ENCODE peak calls at places on chromosomes 2 and 18, in seven cellular contexts. O is adrenal gland, M is GM23338, R is sigmoid colon, P is testis, S is mesendoderm, Z is right cardiac atrium. A is an unnamed sample.

GRCh38 chr2:96321230-96322103 is 3.6 kb upstream of the ITPRIPL1 start:
- DNase-seq in M (peak; percentile 86), S (peak; percentile 54), R (no peak), O (no peak), P (peak; percentile 43), Z (peak; percentile 40), A (peak; percentile 80)

GRCh38 chr18:75478996-75479870 is 51.7 kb upstream of the SMIM21 start:
- DNase-seq in P (no peak), O (no peak), S (peak; percentile 48), M (peak; percentile 63), Z (no peak), R (no peak), A (no peak)

GRCh38 chr2:12816379-12817306 is 99.9 kb downstream of the TRIB2 start:
- DNase-seq in O (peak; percentile 26), M (no peak), Z (no peak), S (no peak), P (no peak), R (no peak), A (no peak)

GRCh38 chr18:23495723-23496440 is 7.4 kb upstream of the RMC1 start:
- DNase-seq in R (no peak), S (no peak), Z (peak; percentile 22), P (no peak), O (no peak), M (no peak), A (no peak)

GRCh38 chr2:218086493-218086892 is 17.4 kb downstream of the RUFY4 start:
- DNase-seq in Z (no peak), P (no peak), R (no peak), M (no peak), S (no peak), O (no peak), A (no peak)

GRCh38 chr2:161522796-161523195 is 101.4 kb upstream of the SLC4A10 start:
- DNase-seq in O (no peak), R (no peak), Z (no peak), M (no peak), S (no peak), P (no peak), A (no peak)

GRCh38 chr2:104702451-104702850 is 151.5 kb upstream of the POU3F3 start:
- DNase-seq in S (peak; percentile 41), Z (no peak), O (no peak), R (no peak), M (peak; percentile 30), P (no peak), A (no peak)

GRCh38 chr18:12990128-12990485 is 1.1 kb upstream of the CEP192 start:
- DNase-seq in P (no peak), Z (no peak), S (no peak), R (no peak), O (no peak), M (no peak), A (no peak)

GRCh38 chr2:148645925-148646559 is 1.5 kb downstream of the EPC2 start:
- DNase-seq in R (peak; percentile 66), S (peak; percentile 65), O (peak; percentile 74), Z (no peak), M (peak; percentile 63), P (peak; percentile 69), A (no peak)

GRCh38 chr2:204251118-204251757 is 294.0 kb upstream of the PARD3B start:
- DNase-seq in O (no peak), S (no peak), Z (no peak), P (no peak), R (no peak), M (no peak), A (no peak)

GRCh38 chr2:203534486-203535077 is 519 bp downstream of the RAPH1 start:
- DNase-seq in M (no peak), P (peak; percentile 38), S (no peak), O (peak; percentile 30), R (peak; percentile 72), Z (peak; percentile 54), A (no peak)

GRCh38 chr2:422676-423435 is 135.0 kb upstream of the ALKAL2 start:
- DNase-seq in S (no peak), P (no peak), O (no peak), Z (no peak), R (no peak), M (no peak), A (no peak)

GRCh38 chr2:240294514-240294913 is 140.9 kb upstream of the GPC1 start:
- DNase-seq in M (no peak), S (no peak), P (no peak), Z (no peak), R (no peak), O (no peak), A (no peak)

GRCh38 chr2:240297553-240298315 is 137.7 kb upstream of the GPC1 start:
- DNase-seq in S (no peak), R (no peak), O (no peak), M (no peak), P (no peak), Z (no peak), A (no peak)

GRCh38 chr2:240296611-240297552 is 138.6 kb upstream of the GPC1 start:
- DNase-seq in R (no peak), S (no peak), P (no peak), Z (peak; percentile 64), M (no peak), O (no peak), A (no peak)

GRCh38 chr2:240295256-240296103 is 140.0 kb upstream of the GPC1 start:
- DNase-seq in R (no peak), M (no peak), Z (no peak), S (no peak), P (no peak), O (no peak), A (no peak)

DNA sequence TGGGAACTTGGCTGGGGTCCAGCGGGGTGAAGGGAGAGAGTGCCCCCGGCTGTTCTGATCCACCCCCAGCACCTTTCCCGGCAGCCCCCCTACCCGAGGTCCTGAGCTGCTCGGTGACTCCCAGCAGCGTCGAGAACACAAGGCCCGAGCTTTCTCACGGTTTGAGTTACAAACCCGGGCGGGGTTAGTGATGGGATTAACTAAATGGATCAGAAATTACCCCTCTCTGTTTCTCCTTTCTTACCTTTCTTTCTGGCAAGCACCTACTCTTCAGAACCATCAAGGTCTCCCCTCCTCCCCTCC is 139.4 kb upstream of the GPC1 start:
- DNase-seq in R (no peak), M (no peak), P (no peak), S (no peak), O (no peak), Z (no peak), A (no peak)
- H3K4me1 ChIP-seq in R (no peaks in the 10 kb centered on the region), M (peaks cover 9% of the 10 kb centered on the region), P (no peaks in the 10 kb centered on the region), S (no peaks in the 10 kb centered on the region), O (no peaks in the 10 kb centered on the region), Z (peaks cover 3% of the 10 kb centered on the region), A (no peaks in the 10 kb centered on the region)

GRCh38 chr2:190649035-190649797 is at the start of gene NAB1:
- DNase-seq in S (peak; percentile 68), M (peak; percentile 72), P (peak; percentile 59), Z (peak; percentile 71), R (peak; percentile 82), O (peak; percentile 60), A (peak; percentile 92)

GRCh38 chr2:190649798-190650390 is 1.0 kb downstream of the NAB1 start:
- DNase-seq in P (peak; percentile 35), O (peak; percentile 16), M (peak; percentile 21), R (no peak), Z (peak; percentile 15), S (peak; percentile 62), A (no peak)

GRCh38 chr2:190653931-190654330 is 5.0 kb downstream of the NAB1 start:
- DNase-seq in P (no peak), M (no peak), O (no peak), R (no peak), S (no peak), Z (no peak), A (no peak)

GRCh38 chr2:190653231-190653630 is 4.3 kb downstream of the NAB1 start:
- DNase-seq in S (no peak), R (no peak), P (no peak), M (no peak), Z (no peak), O (no peak), A (no peak)

DNA sequence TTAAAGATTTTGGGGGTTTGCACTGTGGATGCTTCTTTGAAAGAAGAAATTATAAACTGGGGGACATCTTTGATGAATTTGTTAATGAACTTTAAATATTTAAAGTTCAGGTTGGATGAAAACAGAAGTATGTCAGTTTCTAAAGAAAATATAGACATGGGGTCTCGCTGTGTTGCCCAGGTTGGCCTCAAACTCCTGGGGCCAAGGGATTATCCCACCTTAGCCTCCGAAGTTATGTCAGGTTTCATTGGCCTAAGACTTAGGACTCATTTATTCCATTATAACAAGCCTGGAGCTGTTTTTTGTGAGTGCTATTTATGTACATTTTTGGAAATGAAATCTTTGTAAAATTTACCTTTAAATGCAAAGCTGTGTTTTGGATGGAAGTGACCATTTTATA is 2.5 kb downstream of the NAB1 start:
- DNase-seq in Z (no peak), S (no peak), R (no peak), M (no peak), O (no peak), P (no peak), A (no peak)
- H3K4me1 ChIP-seq in Z (peaks cover 7% of the 10 kb centered on the region), S (no peaks in the 10 kb centered on the region), R (no peaks in the 10 kb centered on the region), M (peaks cover 17% of the 10 kb centered on the region), O (peaks cover 12% of the 10 kb centered on the region), P (peaks cover 23% of the 10 kb centered on the region), A (no peaks in the 10 kb centered on the region)

GRCh38 chr2:65026154-65026553 is 30.1 kb upstream of the CEP68 start:
- DNase-seq in P (no peak), O (no peak), R (no peak), M (no peak), Z (no peak), S (no peak), A (no peak)

GRCh38 chr2:65025453-65026128 is 30.6 kb upstream of the CEP68 start:
- DNase-seq in S (no peak), O (no peak), M (no peak), Z (no peak), R (no peak), P (no peak), A (no peak)

GRCh38 chr2:65026640-65027464 is 29.4 kb upstream of the CEP68 start:
- DNase-seq in S (no peak), Z (no peak), P (no peak), M (no peak), O (no peak), R (no peak), A (no peak)

GRCh38 chr2:65030481-65030880 is 25.7 kb upstream of the CEP68 start:
- DNase-seq in R (no peak), M (no peak), Z (no peak), P (no peak), O (no peak), S (no peak), A (no peak)

DNA sequence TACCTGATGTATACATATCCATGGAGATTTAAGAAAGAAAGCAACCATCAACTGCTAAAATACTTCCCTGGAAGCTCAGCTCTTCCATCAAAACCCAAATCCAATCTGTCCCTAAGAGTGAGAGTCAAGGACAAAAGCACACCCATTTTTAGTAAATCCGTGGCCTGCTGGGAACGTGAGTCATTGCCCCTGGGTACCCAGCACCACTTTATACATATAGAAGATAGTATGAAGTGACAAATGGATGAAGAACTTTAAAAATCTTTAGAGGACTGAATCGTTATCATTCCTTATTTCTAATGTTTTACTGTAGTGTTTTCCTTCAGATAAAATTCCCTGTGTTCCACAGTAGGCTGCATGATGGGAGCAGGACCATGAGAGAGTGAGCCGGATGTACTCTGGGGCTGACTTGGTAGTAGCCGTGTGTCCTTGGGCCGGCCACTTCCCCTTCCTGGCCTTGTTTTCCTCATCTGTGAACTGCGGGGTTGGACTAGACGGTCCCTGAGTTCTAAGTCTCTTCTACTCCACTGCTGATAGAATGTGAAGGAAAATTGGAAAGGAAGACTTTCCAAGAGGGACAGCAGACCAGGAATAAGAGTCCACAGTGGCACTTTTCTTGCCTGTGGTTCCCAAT is 28.5 kb upstream of the CEP68 start:
- DNase-seq in Z (no peak), R (no peak), M (no peak), O (no peak), P (no peak), S (no peak), A (no peak)
- H3K4me1 ChIP-seq in Z (peaks cover 6% of the 10 kb centered on the region), R (no peaks in the 10 kb centered on the region), M (peaks cover 29% of the 10 kb centered on the region), O (no peaks in the 10 kb centered on the region), P (peaks cover 9% of the 10 kb centered on the region), S (no peaks in the 10 kb centered on the region), A (no peaks in the 10 kb centered on the region)

GRCh38 chr18:57797209-57797651 is 5.9 kb downstream of the ATP8B1 start:
- DNase-seq in R (no peak), M (no peak), Z (no peak), S (peak; percentile 93), O (no peak), P (no peak), A (no peak)
- H3K4me1 ChIP-seq in R (no peaks in the 10 kb centered on the region), M (no peaks in the 10 kb centered on the region), Z (peaks cover 7% of the 10 kb centered on the region), S (peaks cover 5% of the 10 kb centered on the region), O (peaks cover 5% of the 10 kb centered on the region), P (peaks cover 2% of the 10 kb centered on the region), A (peaks cover 12% of the 10 kb centered on the region)